ENCODE peak calls at places on chromosomes 7 and 10, in six cellular contexts. C is uterus; V is stomach; K is coronary artery; W is brain microvascular endothelial cell; E is CD8-positive, alpha-beta T cell. G is an unnamed sample.

GRCh38 chr7:124032369-124033092 is at the start of gene TMEM229A:
- DNase-seq in C (peak; percentile 17), V (peak; percentile 54), K (no peak), W (peak; percentile 30), E (no peak), G (peak; percentile 48)

GRCh38 chr7:7183061-7183832 is 903 bp downstream of the C1GALT1 start:
- DNase-seq in C (peak; percentile 34), V (peak; percentile 78), K (no peak), W (peak; percentile 18), E (peak; percentile 31), G (peak; percentile 78)

GRCh38 chr7:107998150-107998549 is 4.8 kb downstream of the LAMB1 start:
- DNase-seq in C (no peak), V (no peak), K (no peak), W (no peak), E (no peak), G (no peak)

GRCh38 chr10:17644485-17644964 is 574 bp downstream of the STAM start:
- DNase-seq in C (no peak), V (no peak), K (no peak), W (peak; percentile 34), E (no peak), G (no peak)

GRCh38 chr7:65441010-65441409 is 67.4 kb downstream of the ZNF92 start:
- DNase-seq in C (no peak), V (no peak), K (no peak), W (peak; percentile 75), E (no peak), G (no peak)

GRCh38 chr7:155919400-155920067 is 107.3 kb upstream of the SHH start:
- DNase-seq in C (no peak), V (no peak), K (no peak), W (no peak), E (no peak), G (no peak)

GRCh38 chr10:111646021-111646420 is 537.5 kb downstream of the GPAM start:
- DNase-seq in C (no peak), V (no peak), K (no peak), W (no peak), E (no peak), G (no peak)

GRCh38 chr10:91349381-91349780 is 60.8 kb upstream of the HECTD2 start:
- DNase-seq in C (no peak), V (no peak), K (peak; percentile 87), W (peak; percentile 94), E (no peak), G (no peak)

GRCh38 chr10:5395168-5395567 is 9.5 kb downstream of the TUBAL3 start:
- DNase-seq in C (no peak), V (no peak), K (no peak), W (no peak), E (no peak), G (no peak)

GRCh38 chr10:76558586-76558985 is 1079.0 kb downstream of the KCNMA1 start:
- DNase-seq in C (peak; percentile 52), V (peak; percentile 64), K (no peak), W (peak; percentile 52), E (no peak), G (no peak)

GRCh38 chr10:125161570-125162139 is 1.3 kb upstream of the CTBP2 start:
- DNase-seq in C (peak; percentile 48), V (peak; percentile 30), K (no peak), W (no peak), E (no peak), G (peak; percentile 59)

GRCh38 chr10:30784896-30785605 is 155.5 kb upstream of the LYZL2 start:
- DNase-seq in C (peak; percentile 76), V (peak; percentile 68), K (peak; percentile 94), W (peak; percentile 64), E (peak; percentile 5), G (peak; percentile 81)

GRCh38 chr7:35894721-35895120 is 93.9 kb downstream of the SEPTIN7 start:
- DNase-seq in C (no peak), V (no peak), K (no peak), W (no peak), E (no peak), G (no peak)

GRCh38 chr7:108127461-108127860 is 2.7 kb downstream of the LAMB4 start:
- DNase-seq in C (no peak), V (no peak), K (no peak), W (no peak), E (no peak), G (no peak)

GRCh38 chr10:12795318-12795717 is 206.2 kb downstream of the CCDC3 start:
- DNase-seq in C (peak; percentile 38), V (no peak), K (no peak), W (no peak), E (no peak), G (no peak)

GRCh38 chr7:131016230-131016629 is 282.2 kb upstream of the KLF14 start:
- DNase-seq in C (no peak), V (no peak), K (no peak), W (no peak), E (no peak), G (no peak)
- H3K4me3 ChIP-seq in C (no peak overlapping the region), V (no peak overlapping the region), K (no peak overlapping the region), W (no peak overlapping the region), E (no peak overlapping the region), G (no peak overlapping the region)

DNA sequence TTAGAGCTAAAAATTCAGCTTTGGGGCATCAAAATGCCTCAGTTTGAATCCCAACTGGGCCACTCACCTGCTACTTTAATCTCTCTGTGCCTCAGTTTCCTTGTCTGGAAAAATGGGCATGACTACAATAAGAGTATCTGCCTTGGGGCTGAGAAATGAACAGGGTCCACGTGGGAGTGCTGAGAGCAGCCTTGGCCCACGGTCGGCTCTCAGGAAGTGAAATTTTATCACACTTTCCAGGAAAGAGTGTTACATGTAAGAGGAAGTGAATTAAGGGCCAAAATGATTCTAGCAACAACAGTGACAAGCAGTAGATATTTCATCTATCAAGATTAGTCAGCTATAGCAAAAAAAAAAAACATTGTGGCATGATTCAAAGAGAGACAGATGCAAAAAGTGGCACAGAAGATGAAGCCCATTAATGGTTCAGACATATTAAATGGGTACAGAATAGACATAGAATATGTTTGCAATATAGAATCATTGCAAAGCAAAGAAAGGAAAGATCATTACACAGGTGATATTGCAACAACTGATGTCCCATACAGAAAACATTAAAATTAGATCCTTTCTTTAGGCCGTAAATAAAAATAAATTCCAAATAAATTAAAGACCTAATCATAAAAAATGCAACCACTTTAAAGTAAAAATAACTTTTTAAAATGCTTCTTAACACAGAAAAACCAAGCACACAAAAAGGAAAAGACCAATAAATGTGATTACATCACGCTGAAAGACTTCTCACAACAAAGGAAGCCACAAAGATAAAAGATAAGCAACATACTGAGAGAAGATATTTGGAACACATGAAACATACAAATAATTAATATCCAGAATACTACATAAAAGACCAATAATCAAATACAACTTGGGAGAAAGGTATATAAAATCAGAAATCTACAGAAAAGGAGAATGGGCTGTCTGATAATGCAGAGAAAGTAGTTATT is 4.3 kb downstream of the TMEM273 start:
- DNase-seq in C (no peak), V (peak; percentile 18), K (no peak), W (no peak), E (no peak), G (no peak)
- H3K27ac ChIP-seq in C (no peak overlapping the region), V (no peak overlapping the region), K (no peak overlapping the region), W (no peak overlapping the region), E (no peak overlapping the region), G (no peak overlapping the region)

GRCh38 chr10:54368984-54369383 is 432.0 kb downstream of the PCDH15 start:
- DNase-seq in C (no peak), V (no peak), K (no peak), W (no peak), E (no peak), G (no peak)
- TF ChIP-seq CTCF in C (no peak), V (no peak), K (no peak), W (no peak), E (no peak), G (no peak)

GRCh38 chr10:58951750-58952149 is 224.7 kb upstream of the PHYHIPL start:
- DNase-seq in C (no peak), V (no peak), K (no peak), W (no peak), E (no peak), G (no peak)

GRCh38 chr10:58955615-58956014 is 220.8 kb upstream of the PHYHIPL start:
- DNase-seq in C (no peak), V (no peak), K (no peak), W (no peak), E (no peak), G (no peak)

GRCh38 chr10:58952162-58952561 is 224.3 kb upstream of the PHYHIPL start:
- DNase-seq in C (peak; percentile 36), V (no peak), K (no peak), W (no peak), E (no peak), G (no peak)

GRCh38 chr10:58952747-58953466 is 223.5 kb upstream of the PHYHIPL start:
- DNase-seq in C (peak; percentile 35), V (peak; percentile 46), K (no peak), W (peak; percentile 66), E (no peak), G (no peak)

DNA sequence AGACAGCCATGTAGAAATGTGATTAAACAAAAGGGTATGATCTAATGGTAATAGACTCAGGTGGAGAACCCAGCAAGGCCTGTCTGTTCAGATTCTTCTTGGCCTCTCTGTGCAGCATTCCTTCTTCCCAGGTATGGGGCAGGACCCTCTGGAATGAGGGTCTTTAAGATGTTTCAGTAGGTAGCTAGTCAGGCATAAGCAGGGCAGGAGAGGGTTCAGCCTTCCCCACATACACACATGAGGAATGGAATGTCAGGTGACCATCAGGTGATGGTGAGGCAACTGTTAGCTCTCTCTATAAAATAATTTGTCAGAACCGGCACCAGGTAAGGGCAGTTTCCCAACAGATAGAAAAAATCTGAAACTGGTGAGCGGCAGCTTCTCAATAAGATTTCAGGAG is 222.3 kb upstream of the PHYHIPL start:
- DNase-seq in C (no peak), V (no peak), K (no peak), W (no peak), E (no peak), G (no peak)
- H3K4me3 ChIP-seq in C (no peak overlapping the region), V (no peak overlapping the region), K (no peak overlapping the region), W (no peak overlapping the region), E (no peak overlapping the region), G (no peak overlapping the region)

GRCh38 chr10:78489034-78489433 is 455.4 kb downstream of the RPS24 start:
- DNase-seq in C (no peak), V (no peak), K (no peak), W (no peak), E (no peak), G (no peak)

GRCh38 chr10:78491812-78492211 is 458.1 kb downstream of the RPS24 start:
- DNase-seq in C (no peak), V (no peak), K (no peak), W (no peak), E (no peak), G (no peak)

GRCh38 chr10:78492424-78492823 is 458.8 kb downstream of the RPS24 start:
- DNase-seq in C (no peak), V (no peak), K (no peak), W (no peak), E (no peak), G (no peak)

GRCh38 chr10:78494179-78494578 is 460.5 kb downstream of the RPS24 start:
- DNase-seq in C (no peak), V (no peak), K (no peak), W (no peak), E (no peak), G (no peak)
- H3K27ac ChIP-seq in C (no peak overlapping the region), V (no peak overlapping the region), K (no peak overlapping the region), W (no peak overlapping the region), E (no peak overlapping the region), G (no peak overlapping the region)

GRCh38 chr7:151128716-151129115 is 38.8 kb downstream of the GBX1 start:
- DNase-seq in C (no peak), V (no peak), K (no peak), W (no peak), E (no peak), G (no peak)
- TF ChIP-seq CTCF in C (no peak), V (no peak), K (no peak), W (no peak), E (no peak), G (no peak)

G was measured in lower lobe of right lung.